ENCODE peak calls at places on chromosome 17, in five cellular contexts. One of them, this sample, is unnamed.

GRCh38 chr17:45753645-45754225 is 30.4 kb upstream of the CRHR1 start:
- DNase-seq in transverse colon: no peak
- DNase-seq in ovary: no peak
- DNase-seq in A549: no peak
- DNase-seq in HCT116: no peak
- DNase-seq in this sample: no peak

GRCh38 chr17:8831234-8831849 is 32.2 kb upstream of the MFSD6L start:
- DNase-seq in transverse colon: no peak
- DNase-seq in ovary: no peak
- DNase-seq in A549: no peak
- DNase-seq in HCT116: no peak
- DNase-seq in this sample: no peak

GRCh38 chr17:31544186-31544585 is 152.7 kb downstream of the RAB11FIP4 start:
- DNase-seq in transverse colon: no peak
- DNase-seq in ovary: no peak
- DNase-seq in A549: no peak
- DNase-seq in HCT116: no peak
- DNase-seq in this sample: no peak

GRCh38 chr17:78789663-78790181 is 7.6 kb upstream of the CYTH1 start:
- DNase-seq in transverse colon: peak; percentile 80
- DNase-seq in ovary: peak; percentile 70
- DNase-seq in A549: no peak
- DNase-seq in HCT116: no peak
- DNase-seq in this sample: no peak

GRCh38 chr17:61065263-61065773 is 334.3 kb upstream of the TBX2 start:
- DNase-seq in transverse colon: no peak
- DNase-seq in ovary: no peak
- DNase-seq in A549: peak; percentile 10
- DNase-seq in HCT116: no peak
- DNase-seq in this sample: no peak

GRCh38 chr17:19418312-19418992 is 7.4 kb downstream of the RNF112 start:
- DNase-seq in transverse colon: no peak
- DNase-seq in ovary: no peak
- DNase-seq in A549: no peak
- DNase-seq in HCT116: no peak
- DNase-seq in this sample: no peak

GRCh38 chr17:55356440-55357328 is 65.0 kb downstream of the MMD start:
- DNase-seq in transverse colon: peak; percentile 72
- DNase-seq in ovary: peak; percentile 43
- DNase-seq in A549: peak; percentile 88
- DNase-seq in HCT116: peak; percentile 84
- DNase-seq in this sample: peak; percentile 40

GRCh38 chr17:82696916-82697807 is 1.3 kb downstream of the RAB40B start:
- DNase-seq in transverse colon: no peak
- DNase-seq in ovary: peak; percentile 63
- DNase-seq in A549: no peak
- DNase-seq in HCT116: no peak
- DNase-seq in this sample: no peak

GRCh38 chr17:71963341-71963740 is 157.5 kb upstream of the SOX9 start:
- DNase-seq in transverse colon: no peak
- DNase-seq in ovary: no peak
- DNase-seq in A549: no peak
- DNase-seq in HCT116: no peak
- DNase-seq in this sample: no peak

GRCh38 chr17:34306466-34306865 is 12.8 kb upstream of the CCL8 start:
- DNase-seq in transverse colon: no peak
- DNase-seq in ovary: no peak
- DNase-seq in A549: peak; percentile 22
- DNase-seq in HCT116: no peak
- DNase-seq in this sample: no peak

GRCh38 chr17:8954339-8954738 is 11.2 kb downstream of the PIK3R5 start:
- DNase-seq in transverse colon: peak; percentile 59
- DNase-seq in ovary: no peak
- DNase-seq in A549: no peak
- DNase-seq in HCT116: no peak
- DNase-seq in this sample: no peak

GRCh38 chr17:50329716-50330115 is 16.2 kb upstream of the XYLT2 start:
- DNase-seq in transverse colon: no peak
- DNase-seq in ovary: no peak
- DNase-seq in A549: no peak
- DNase-seq in HCT116: no peak
- DNase-seq in this sample: no peak

GRCh38 chr17:41800601-41801373 is 11.0 kb downstream of the P3H4 start:
- DNase-seq in transverse colon: peak; percentile 92
- DNase-seq in ovary: peak; percentile 59
- DNase-seq in A549: peak; percentile 35
- DNase-seq in HCT116: peak; percentile 92
- DNase-seq in this sample: peak; percentile 36

GRCh38 chr17:33142703-33143299 is 150.3 kb downstream of the ASIC2 start:
- DNase-seq in transverse colon: no peak
- DNase-seq in ovary: no peak
- DNase-seq in A549: no peak
- DNase-seq in HCT116: no peak
- DNase-seq in this sample: no peak

GRCh38 chr17:75875940-75876189 is 2.5 kb downstream of the TRIM47 start:
- DNase-seq in transverse colon: no peak
- DNase-seq in ovary: no peak
- DNase-seq in A549: no peak
- DNase-seq in HCT116: no peak
- DNase-seq in this sample: no peak

GRCh38 chr17:30263552-30264333 is 28.0 kb downstream of the BLMH start:
- DNase-seq in transverse colon: no peak
- DNase-seq in ovary: no peak
- DNase-seq in A549: no peak
- DNase-seq in HCT116: no peak
- DNase-seq in this sample: no peak

GRCh38 chr17:1997587-1998425 is 27.3 kb downstream of the RTN4RL1 start:
- DNase-seq in transverse colon: peak; percentile 83
- DNase-seq in ovary: peak; percentile 71
- DNase-seq in A549: peak; percentile 81
- DNase-seq in HCT116: no peak
- DNase-seq in this sample: no peak

GRCh38 chr17:60323754-60324153 is 68.2 kb downstream of the USP32 start:
- DNase-seq in transverse colon: no peak
- DNase-seq in ovary: no peak
- DNase-seq in A549: no peak
- DNase-seq in HCT116: no peak
- DNase-seq in this sample: no peak

GRCh38 chr17:75536401-75536800 is 10.9 kb downstream of the LLGL2 start:
- DNase-seq in transverse colon: no peak
- DNase-seq in ovary: no peak
- DNase-seq in A549: no peak
- DNase-seq in HCT116: no peak
- DNase-seq in this sample: no peak

GRCh38 chr17:3022197-3022596 is 41.2 kb downstream of the OR1D5 start:
- DNase-seq in transverse colon: no peak
- DNase-seq in ovary: no peak
- DNase-seq in A549: no peak
- DNase-seq in HCT116: no peak
- DNase-seq in this sample: no peak

GRCh38 chr17:14737984-14738651 is 437.2 kb downstream of the HS3ST3B1 start:
- DNase-seq in transverse colon: peak; percentile 49
- DNase-seq in ovary: no peak
- DNase-seq in A549: peak; percentile 99
- DNase-seq in HCT116: no peak
- DNase-seq in this sample: no peak

GRCh38 chr17:19424934-19425868 is 14.2 kb downstream of the RNF112 start:
- DNase-seq in transverse colon: no peak
- DNase-seq in ovary: no peak
- DNase-seq in A549: no peak
- DNase-seq in HCT116: no peak
- DNase-seq in this sample: no peak

GRCh38 chr17:48970224-48970623 is 1.8 kb upstream of the GIP start:
- DNase-seq in transverse colon: no peak
- DNase-seq in ovary: no peak
- DNase-seq in A549: no peak
- DNase-seq in HCT116: no peak
- DNase-seq in this sample: no peak

GRCh38 chr17:251531-251930 is 70.1 kb upstream of the DOC2B start:
- DNase-seq in transverse colon: peak; percentile 3
- DNase-seq in ovary: peak; percentile 14
- DNase-seq in A549: no peak
- DNase-seq in HCT116: no peak
- DNase-seq in this sample: peak; percentile 8

GRCh38 chr17:33983824-33984574 is 271.1 kb upstream of the CCL2 start:
- DNase-seq in transverse colon: no peak
- DNase-seq in ovary: no peak
- DNase-seq in A549: no peak
- DNase-seq in HCT116: no peak
- DNase-seq in this sample: no peak

GRCh38 chr17:46859996-46860395 is 8.6 kb downstream of the WNT9B start:
- DNase-seq in transverse colon: no peak
- DNase-seq in ovary: no peak
- DNase-seq in A549: no peak
- DNase-seq in HCT116: no peak
- DNase-seq in this sample: no peak

GRCh38 chr17:78132086-78132676 is 1.6 kb downstream of the TMC8 start:
- DNase-seq in transverse colon: peak; percentile 83
- DNase-seq in ovary: no peak
- DNase-seq in A549: no peak
- DNase-seq in HCT116: no peak
- DNase-seq in this sample: no peak

GRCh38 chr17:79071161-79071560 is 3.5 kb upstream of the ENGASE start:
- DNase-seq in transverse colon: no peak
- DNase-seq in ovary: no peak
- DNase-seq in A549: no peak
- DNase-seq in HCT116: no peak
- DNase-seq in this sample: no peak

GRCh38 chr17:50133028-50133768 is 3.2 kb upstream of the SAMD14 start:
- DNase-seq in transverse colon: no peak
- DNase-seq in ovary: no peak
- DNase-seq in A549: no peak
- DNase-seq in HCT116: no peak
- DNase-seq in this sample: no peak

GRCh38 chr17:58120195-58120822 is 27.9 kb upstream of the OR4D1 start:
- DNase-seq in transverse colon: peak; percentile 16
- DNase-seq in ovary: no peak
- DNase-seq in A549: no peak
- DNase-seq in HCT116: peak; percentile 33
- DNase-seq in this sample: no peak

GRCh38 chr17:42135664-42136653 is 13.4 kb downstream of the HSPB9 start:
- DNase-seq in transverse colon: peak; percentile 85
- DNase-seq in ovary: peak; percentile 82
- DNase-seq in A549: peak; percentile 76
- DNase-seq in HCT116: peak; percentile 7
- DNase-seq in this sample: peak; percentile 64

GRCh38 chr17:42165751-42166150 is 11.0 kb upstream of the RAB5C start:
- DNase-seq in transverse colon: no peak
- DNase-seq in ovary: no peak
- DNase-seq in A549: no peak
- DNase-seq in HCT116: no peak
- DNase-seq in this sample: no peak

GRCh38 chr17:9512323-9513168 is 63.1 kb downstream of the STX8 start:
- DNase-seq in transverse colon: no peak
- DNase-seq in ovary: no peak
- DNase-seq in A549: no peak
- DNase-seq in HCT116: peak; percentile 65
- DNase-seq in this sample: no peak

GRCh38 chr17:64155090-64155630 is 25.2 kb upstream of the ERN1 start:
- DNase-seq in transverse colon: no peak
- DNase-seq in ovary: no peak
- DNase-seq in A549: no peak
- DNase-seq in HCT116: no peak
- DNase-seq in this sample: no peak
- H3K4me1 ChIP-seq in transverse colon: peaks cover 24% of the 10 kb centered on the region
- H3K4me1 ChIP-seq in ovary: peaks cover 6% of the 10 kb centered on the region
- H3K4me1 ChIP-seq in A549: peaks cover 6% of the 10 kb centered on the region
- H3K4me1 ChIP-seq in HCT116: peaks cover 15% of the 10 kb centered on the region
- H3K4me1 ChIP-seq in this sample: no peaks in the 10 kb centered on the region

GRCh38 chr17:4711671-4712111 is 1.3 kb downstream of the ARRB2 start:
- DNase-seq in transverse colon: peak; percentile 76
- DNase-seq in ovary: no peak
- DNase-seq in A549: no peak
- DNase-seq in HCT116: no peak
- DNase-seq in this sample: no peak
- TF ChIP-seq POLR2A in transverse colon: peak; percentile 17
- TF ChIP-seq POLR2A in ovary: no peak
- TF ChIP-seq POLR2A in A549: no peak
- TF ChIP-seq POLR2A in HCT116: no peak
- TF ChIP-seq POLR2A in this sample: no peak

DNA sequence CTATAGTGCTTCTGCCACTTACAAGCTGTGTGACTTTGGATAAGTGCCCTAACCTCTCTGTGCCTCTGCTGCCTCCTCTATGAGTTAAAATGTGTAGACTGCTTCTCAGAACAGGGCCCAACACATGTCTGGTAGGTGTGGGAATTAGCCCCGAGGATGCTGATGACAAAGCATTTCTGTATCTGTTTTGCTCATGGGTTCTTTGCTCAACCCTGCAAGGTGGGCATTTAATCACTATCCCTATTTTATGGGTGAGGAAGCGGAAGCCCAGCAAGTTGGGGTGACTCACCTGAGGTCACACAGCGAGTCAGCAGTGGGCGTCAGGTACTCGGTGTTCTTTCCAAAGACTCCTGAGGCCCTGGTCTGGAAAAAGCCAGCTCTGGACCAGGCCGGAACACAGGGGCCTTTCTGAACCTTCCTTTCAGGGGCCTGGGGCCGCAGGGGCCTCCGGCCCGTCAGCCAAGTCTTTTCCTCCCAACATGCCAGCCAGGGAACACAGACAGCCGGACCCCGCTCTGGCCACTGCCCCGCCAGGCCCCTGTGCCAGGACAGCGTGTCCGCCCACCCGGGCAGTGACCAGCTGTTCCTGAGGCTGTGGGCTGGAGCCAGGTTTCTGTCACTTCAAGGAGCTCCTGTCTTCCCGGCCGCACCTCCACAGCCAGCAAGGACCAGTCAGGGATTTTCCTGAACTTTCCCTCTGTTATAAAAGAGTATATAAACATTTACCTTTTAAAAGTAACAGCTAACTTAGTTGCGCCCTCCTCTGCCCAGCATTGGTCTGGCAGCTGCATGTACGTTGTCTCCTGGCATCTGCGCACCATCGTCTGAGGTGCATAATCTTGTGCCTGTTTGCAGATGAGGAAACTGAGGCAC is 62.5 kb downstream of the SREBF1 start:
- DNase-seq in transverse colon: peak; percentile 83
- DNase-seq in ovary: no peak
- DNase-seq in A549: peak; percentile 39
- DNase-seq in HCT116: no peak
- DNase-seq in this sample: peak; percentile 51
- H3K4me3 ChIP-seq in transverse colon: no peak overlapping the region
- H3K4me3 ChIP-seq in ovary: no peak overlapping the region
- H3K4me3 ChIP-seq in A549: no peak overlapping the region
- H3K4me3 ChIP-seq in HCT116: no peak overlapping the region
- H3K4me3 ChIP-seq in this sample: no peak overlapping the region

DNA sequence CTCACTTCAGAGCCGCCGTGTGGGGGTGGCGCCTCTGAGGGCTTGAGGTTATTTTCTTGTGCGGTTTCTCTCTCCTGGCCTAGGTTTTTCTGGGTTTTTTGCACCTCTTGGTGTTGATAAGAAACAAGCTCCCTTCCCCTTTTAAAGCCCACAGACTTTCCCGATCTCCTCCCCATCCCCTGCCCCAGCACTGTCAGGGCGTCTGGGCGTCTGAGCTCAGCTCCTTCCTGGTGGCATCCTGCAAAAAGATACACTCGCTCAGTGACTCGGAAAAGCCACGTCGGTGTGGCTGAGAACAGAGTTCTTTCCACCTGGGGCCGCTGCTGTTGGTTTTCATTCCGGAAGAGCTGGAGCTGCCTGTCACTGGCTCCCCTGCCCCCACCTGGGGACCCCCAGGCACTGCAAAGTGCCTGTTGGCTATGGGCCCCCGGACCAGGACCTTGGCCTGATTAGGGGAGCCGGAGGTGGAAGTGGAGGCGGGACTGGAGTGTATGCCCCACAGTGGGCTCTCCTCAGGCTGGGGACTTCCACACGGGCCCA is 14.5 kb downstream of the BAIAP2 start:
- DNase-seq in transverse colon: no peak
- DNase-seq in ovary: no peak
- DNase-seq in A549: no peak
- DNase-seq in HCT116: no peak
- DNase-seq in this sample: no peak
- H3K4me1 ChIP-seq in transverse colon: peaks cover 56% of the 10 kb centered on the region
- H3K4me1 ChIP-seq in ovary: peaks cover 5% of the 10 kb centered on the region
- H3K4me1 ChIP-seq in A549: peaks cover 18% of the 10 kb centered on the region
- H3K4me1 ChIP-seq in HCT116: peaks cover 79% of the 10 kb centered on the region
- H3K4me1 ChIP-seq in this sample: peaks cover 14% of the 10 kb centered on the region